ENCODE peak calls at places on chromosomes 4 and X, in four cellular contexts. X is naive thymus-derived CD4-positive, alpha-beta T cell; Z is colonic mucosa; V is anterior cingulate cortex. L is an unnamed sample.

GRCh38 chrX:15500497-15500966 is at the start of gene BMX:
- DNase-seq in X (no peak), Z (no peak), V (no peak), L (no peak)

GRCh38 chr4:120730777-120731320 is 191.7 kb downstream of the PRDM5 start:
- DNase-seq in X (no peak), Z (no peak), V (no peak), L (no peak)

GRCh38 chrX:45198301-45198700 is 2.4 kb downstream of the DIPK2B start:
- DNase-seq in X (no peak), Z (no peak), V (no peak), L (no peak)

GRCh38 chr4:76687730-76688441 is 210.1 kb downstream of the SOWAHB start:
- DNase-seq in X (no peak), Z (no peak), V (no peak), L (no peak)

GRCh38 chr4:128452415-128452814 is 164.8 kb upstream of the PGRMC2 start:
- DNase-seq in X (no peak), Z (no peak), V (no peak), L (no peak)

GRCh38 chr4:73257995-73258667 is 467 bp downstream of the ANKRD17 start:
- DNase-seq in X (no peak), Z (peak; percentile 54), V (peak; percentile 49), L (no peak)

GRCh38 chrX:45479196-45479834 is 278.6 kb upstream of the DIPK2B start:
- DNase-seq in X (no peak), Z (no peak), V (no peak), L (no peak)

GRCh38 chr4:143241892-143242291 is 57.2 kb downstream of the USP38 start:
- DNase-seq in X (no peak), Z (no peak), V (no peak), L (no peak)

GRCh38 chr4:5041609-5042234 is 9.6 kb upstream of the STK32B start:
- DNase-seq in X (no peak), Z (no peak), V (no peak), L (no peak)

GRCh38 chr4:127533028-127533700 is 99.6 kb upstream of the INTU start:
- DNase-seq in X (no peak), Z (peak; percentile 24), V (no peak), L (no peak)

GRCh38 chr4:165668694-165669093 is 204.3 kb upstream of the TLL1 start:
- DNase-seq in X (no peak), Z (no peak), V (no peak), L (no peak)

GRCh38 chrX:141879616-141880015 is 24.1 kb upstream of the MAGEC1 start:
- DNase-seq in X (no peak), Z (no peak), V (no peak), L (no peak)

GRCh38 chr4:72606751-72607150 is 37.7 kb upstream of the ADAMTS3 start:
- DNase-seq in X (no peak), Z (no peak), V (no peak), L (no peak)

GRCh38 chrX:133045986-133046385 is 50.9 kb downstream of the USP26 start:
- DNase-seq in X (no peak), Z (no peak), V (no peak), L (no peak)

GRCh38 chrX:65994519-65995501 is 45.1 kb downstream of the VSIG4 start:
- DNase-seq in X (no peak), Z (no peak), V (no peak), L (no peak)

GRCh38 chrX:49244207-49244606 is 8.9 kb downstream of the CCDC22 start:
- DNase-seq in X (no peak), Z (no peak), V (no peak), L (no peak)

GRCh38 chrX:21996872-21997271 is 35.3 kb upstream of the PHEX start:
- DNase-seq in X (no peak), Z (no peak), V (no peak), L (no peak)

GRCh38 chr4:7582313-7583096 is 147.8 kb upstream of the PSAPL1 start:
- DNase-seq in X (no peak), Z (no peak), V (no peak), L (no peak)

GRCh38 chrX:109782994-109783711 is 50.1 kb upstream of the ACSL4 start:
- DNase-seq in X (no peak), Z (no peak), V (no peak), L (peak; percentile 27)

GRCh38 chrX:136182394-136182793 is 35.1 kb downstream of the FHL1 start:
- DNase-seq in X (no peak), Z (no peak), V (no peak), L (no peak)

GRCh38 chr4:16457944-16458343 is 231.7 kb upstream of the TAPT1 start:
- DNase-seq in X (no peak), Z (no peak), V (no peak), L (no peak)

GRCh38 chr4:87806520-87806919 is 7.2 kb downstream of the IBSP start:
- DNase-seq in X (no peak), Z (no peak), V (no peak), L (no peak)

GRCh38 chr4:19756661-19757060 is 495.0 kb upstream of the SLIT2 start:
- DNase-seq in X (no peak), Z (no peak), V (no peak), L (no peak)

GRCh38 chr4:110621839-110622751 is 782 bp downstream of the PITX2 start:
- DNase-seq in X (no peak), Z (no peak), V (no peak), L (no peak)

GRCh38 chr4:176790398-176790797 is 2.3 kb downstream of the VEGFC start:
- DNase-seq in X (no peak), Z (no peak), V (no peak), L (no peak)

GRCh38 chrX:108270739-108271396 is 167.4 kb downstream of the COL4A6 start:
- DNase-seq in X (no peak), Z (no peak), V (no peak), L (no peak)

L was measured in GM12864.